ENCODE peak calls at places on chromosomes 2 and 18, in ten cellular contexts. One of them, this sample, is unnamed.
A peak's percentile ranks its signal among the peaks of the same experiment; 100 is the strongest.

GRCh38 chr2:161414385-161415040 is 1.6 kb upstream of the TBR1 start:
- DNase-seq in GM13976: peak; percentile 48
- DNase-seq in activated B cell treated with CpG ODN at 0.5 μM for 24 hours: no peak
- DNase-seq in B cell: no peak
- DNase-seq in brain microvascular endothelial cell: no peak
- DNase-seq in IMR-90: peak; percentile 11
- DNase-seq in hepatocyte: peak; percentile 32
- DNase-seq in omental fat pad: no peak
- DNase-seq in tibial nerve: no peak
- DNase-seq in OCI-LY7: no peak
- DNase-seq in this sample: peak; percentile 66

GRCh38 chr2:118061135-118061955 is 26.9 kb upstream of the INSIG2 start:
- DNase-seq in GM13976: peak; percentile 11
- DNase-seq in activated B cell treated with CpG ODN at 0.5 μM for 24 hours: no peak
- DNase-seq in B cell: peak; percentile 45
- DNase-seq in brain microvascular endothelial cell: peak; percentile 9
- DNase-seq in IMR-90: peak; percentile 12
- DNase-seq in hepatocyte: no peak
- DNase-seq in omental fat pad: no peak
- DNase-seq in tibial nerve: peak; percentile 43
- DNase-seq in OCI-LY7: peak; percentile 78
- DNase-seq in this sample: peak; percentile 60

GRCh38 chr18:75066223-75066622 is 142.7 kb downstream of the PTGR3 start:
- DNase-seq in GM13976: no peak
- DNase-seq in activated B cell treated with CpG ODN at 0.5 μM for 24 hours: no peak
- DNase-seq in B cell: no peak
- DNase-seq in brain microvascular endothelial cell: no peak
- DNase-seq in IMR-90: no peak
- DNase-seq in hepatocyte: no peak
- DNase-seq in omental fat pad: no peak
- DNase-seq in tibial nerve: no peak
- DNase-seq in OCI-LY7: no peak
- DNase-seq in this sample: no peak

GRCh38 chr2:164757934-164758695 is 83.5 kb downstream of the COBLL1 start:
- DNase-seq in GM13976: no peak
- DNase-seq in activated B cell treated with CpG ODN at 0.5 μM for 24 hours: no peak
- DNase-seq in B cell: no peak
- DNase-seq in brain microvascular endothelial cell: peak; percentile 57
- DNase-seq in IMR-90: peak; percentile 41
- DNase-seq in hepatocyte: no peak
- DNase-seq in omental fat pad: no peak
- DNase-seq in tibial nerve: no peak
- DNase-seq in OCI-LY7: peak; percentile 33
- DNase-seq in this sample: peak; percentile 74

GRCh38 chr2:21438949-21439348 is 315.2 kb downstream of the TDRD15 start:
- DNase-seq in GM13976: no peak
- DNase-seq in activated B cell treated with CpG ODN at 0.5 μM for 24 hours: no peak
- DNase-seq in B cell: no peak
- DNase-seq in brain microvascular endothelial cell: peak; percentile 64
- DNase-seq in IMR-90: peak; percentile 92
- DNase-seq in hepatocyte: peak; percentile 16
- DNase-seq in omental fat pad: no peak
- DNase-seq in tibial nerve: no peak
- DNase-seq in OCI-LY7: no peak
- DNase-seq in this sample: no peak

GRCh38 chr18:38751897-38752296 is 1186.3 kb upstream of the CELF4 start:
- DNase-seq in GM13976: no peak
- DNase-seq in activated B cell treated with CpG ODN at 0.5 μM for 24 hours: no peak
- DNase-seq in B cell: no peak
- DNase-seq in brain microvascular endothelial cell: no peak
- DNase-seq in IMR-90: no peak
- DNase-seq in hepatocyte: peak; percentile 32
- DNase-seq in omental fat pad: no peak
- DNase-seq in tibial nerve: no peak
- DNase-seq in OCI-LY7: no peak
- DNase-seq in this sample: no peak

GRCh38 chr2:203751886-203752285 is 45.4 kb downstream of the CD28 start:
- DNase-seq in GM13976: no peak
- DNase-seq in activated B cell treated with CpG ODN at 0.5 μM for 24 hours: no peak
- DNase-seq in B cell: no peak
- DNase-seq in brain microvascular endothelial cell: no peak
- DNase-seq in IMR-90: peak; percentile 24
- DNase-seq in hepatocyte: no peak
- DNase-seq in omental fat pad: no peak
- DNase-seq in tibial nerve: no peak
- DNase-seq in OCI-LY7: no peak
- DNase-seq in this sample: no peak

GRCh38 chr18:13800505-13801259 is 23.3 kb upstream of the MC5R start:
- DNase-seq in GM13976: peak; percentile 71
- DNase-seq in activated B cell treated with CpG ODN at 0.5 μM for 24 hours: no peak
- DNase-seq in B cell: no peak
- DNase-seq in brain microvascular endothelial cell: peak; percentile 6
- DNase-seq in IMR-90: peak; percentile 18
- DNase-seq in hepatocyte: peak; percentile 87
- DNase-seq in omental fat pad: no peak
- DNase-seq in tibial nerve: no peak
- DNase-seq in OCI-LY7: no peak
- DNase-seq in this sample: peak; percentile 8

GRCh38 chr2:241811952-241812729 is 3.1 kb downstream of the NEU4 start:
- DNase-seq in GM13976: peak; percentile 29
- DNase-seq in activated B cell treated with CpG ODN at 0.5 μM for 24 hours: no peak
- DNase-seq in B cell: no peak
- DNase-seq in brain microvascular endothelial cell: no peak
- DNase-seq in IMR-90: no peak
- DNase-seq in hepatocyte: no peak
- DNase-seq in omental fat pad: no peak
- DNase-seq in tibial nerve: no peak
- DNase-seq in OCI-LY7: no peak
- DNase-seq in this sample: no peak

GRCh38 chr2:127106457-127106997 is 427 bp downstream of the BIN1 start:
- DNase-seq in GM13976: peak; percentile 53
- DNase-seq in activated B cell treated with CpG ODN at 0.5 μM for 24 hours: no peak
- DNase-seq in B cell: no peak
- DNase-seq in brain microvascular endothelial cell: no peak
- DNase-seq in IMR-90: peak; percentile 10
- DNase-seq in hepatocyte: peak; percentile 51
- DNase-seq in omental fat pad: peak; percentile 22
- DNase-seq in tibial nerve: no peak
- DNase-seq in OCI-LY7: no peak
- DNase-seq in this sample: no peak

GRCh38 chr2:234422895-234423505 is 73.9 kb downstream of the ARL4C start:
- DNase-seq in GM13976: no peak
- DNase-seq in activated B cell treated with CpG ODN at 0.5 μM for 24 hours: no peak
- DNase-seq in B cell: no peak
- DNase-seq in brain microvascular endothelial cell: peak; percentile 45
- DNase-seq in IMR-90: no peak
- DNase-seq in hepatocyte: no peak
- DNase-seq in omental fat pad: no peak
- DNase-seq in tibial nerve: no peak
- DNase-seq in OCI-LY7: peak; percentile 67
- DNase-seq in this sample: no peak

GRCh38 chr2:24421668-24422067 is 61.3 kb upstream of the ITSN2 start:
- DNase-seq in GM13976: peak; percentile 55
- DNase-seq in activated B cell treated with CpG ODN at 0.5 μM for 24 hours: peak; percentile 26
- DNase-seq in B cell: peak; percentile 56
- DNase-seq in brain microvascular endothelial cell: peak; percentile 62
- DNase-seq in IMR-90: peak; percentile 24
- DNase-seq in hepatocyte: peak; percentile 73
- DNase-seq in omental fat pad: peak; percentile 73
- DNase-seq in tibial nerve: peak; percentile 93
- DNase-seq in OCI-LY7: peak; percentile 53
- DNase-seq in this sample: no peak

GRCh38 chr2:27320958-27321543 is 1.8 kb downstream of the MPV17 start:
- DNase-seq in GM13976: no peak
- DNase-seq in activated B cell treated with CpG ODN at 0.5 μM for 24 hours: no peak
- DNase-seq in B cell: no peak
- DNase-seq in brain microvascular endothelial cell: peak; percentile 98
- DNase-seq in IMR-90: peak; percentile 99
- DNase-seq in hepatocyte: peak; percentile 94
- DNase-seq in omental fat pad: peak; percentile 59
- DNase-seq in tibial nerve: peak; percentile 49
- DNase-seq in OCI-LY7: no peak
- DNase-seq in this sample: peak; percentile 99
- TF ChIP-seq CTCF in GM13976: no peak
- TF ChIP-seq CTCF in activated B cell treated with CpG ODN at 0.5 μM for 24 hours: no peak
- TF ChIP-seq CTCF in B cell: no peak
- TF ChIP-seq CTCF in brain microvascular endothelial cell: peak; percentile 78
- TF ChIP-seq CTCF in IMR-90: peak; percentile 81
- TF ChIP-seq CTCF in hepatocyte: peak; percentile 47
- TF ChIP-seq CTCF in omental fat pad: no peak
- TF ChIP-seq CTCF in tibial nerve: no peak
- TF ChIP-seq CTCF in OCI-LY7: no peak
- TF ChIP-seq CTCF in this sample: peak; percentile 68

GRCh38 chr18:64171576-64171975 is 22.7 kb upstream of the LINC00305 start:
- DNase-seq in GM13976: no peak
- DNase-seq in activated B cell treated with CpG ODN at 0.5 μM for 24 hours: no peak
- DNase-seq in B cell: no peak
- DNase-seq in brain microvascular endothelial cell: no peak
- DNase-seq in IMR-90: no peak
- DNase-seq in hepatocyte: no peak
- DNase-seq in omental fat pad: no peak
- DNase-seq in tibial nerve: no peak
- DNase-seq in OCI-LY7: no peak
- DNase-seq in this sample: peak; percentile 3

GRCh38 chr18:64165906-64166305 is 17.0 kb upstream of the LINC00305 start:
- DNase-seq in GM13976: no peak
- DNase-seq in activated B cell treated with CpG ODN at 0.5 μM for 24 hours: no peak
- DNase-seq in B cell: no peak
- DNase-seq in brain microvascular endothelial cell: peak; percentile 83
- DNase-seq in IMR-90: no peak
- DNase-seq in hepatocyte: no peak
- DNase-seq in omental fat pad: no peak
- DNase-seq in tibial nerve: no peak
- DNase-seq in OCI-LY7: no peak
- DNase-seq in this sample: no peak

GRCh38 chr18:64164883-64165282 is 16.0 kb upstream of the LINC00305 start:
- DNase-seq in GM13976: no peak
- DNase-seq in activated B cell treated with CpG ODN at 0.5 μM for 24 hours: no peak
- DNase-seq in B cell: no peak
- DNase-seq in brain microvascular endothelial cell: no peak
- DNase-seq in IMR-90: no peak
- DNase-seq in hepatocyte: no peak
- DNase-seq in omental fat pad: no peak
- DNase-seq in tibial nerve: no peak
- DNase-seq in OCI-LY7: no peak
- DNase-seq in this sample: no peak

GRCh38 chr18:64167408-64167807 is 18.5 kb upstream of the LINC00305 start:
- DNase-seq in GM13976: no peak
- DNase-seq in activated B cell treated with CpG ODN at 0.5 μM for 24 hours: no peak
- DNase-seq in B cell: no peak
- DNase-seq in brain microvascular endothelial cell: no peak
- DNase-seq in IMR-90: no peak
- DNase-seq in hepatocyte: no peak
- DNase-seq in omental fat pad: no peak
- DNase-seq in tibial nerve: no peak
- DNase-seq in OCI-LY7: no peak
- DNase-seq in this sample: no peak
- TF ChIP-seq CTCF in GM13976: no peak
- TF ChIP-seq CTCF in activated B cell treated with CpG ODN at 0.5 μM for 24 hours: no peak
- TF ChIP-seq CTCF in B cell: no peak
- TF ChIP-seq CTCF in brain microvascular endothelial cell: no peak
- TF ChIP-seq CTCF in IMR-90: no peak
- TF ChIP-seq CTCF in hepatocyte: no peak
- TF ChIP-seq CTCF in omental fat pad: no peak
- TF ChIP-seq CTCF in tibial nerve: no peak
- TF ChIP-seq CTCF in OCI-LY7: no peak
- TF ChIP-seq CTCF in this sample: no peak

DNA sequence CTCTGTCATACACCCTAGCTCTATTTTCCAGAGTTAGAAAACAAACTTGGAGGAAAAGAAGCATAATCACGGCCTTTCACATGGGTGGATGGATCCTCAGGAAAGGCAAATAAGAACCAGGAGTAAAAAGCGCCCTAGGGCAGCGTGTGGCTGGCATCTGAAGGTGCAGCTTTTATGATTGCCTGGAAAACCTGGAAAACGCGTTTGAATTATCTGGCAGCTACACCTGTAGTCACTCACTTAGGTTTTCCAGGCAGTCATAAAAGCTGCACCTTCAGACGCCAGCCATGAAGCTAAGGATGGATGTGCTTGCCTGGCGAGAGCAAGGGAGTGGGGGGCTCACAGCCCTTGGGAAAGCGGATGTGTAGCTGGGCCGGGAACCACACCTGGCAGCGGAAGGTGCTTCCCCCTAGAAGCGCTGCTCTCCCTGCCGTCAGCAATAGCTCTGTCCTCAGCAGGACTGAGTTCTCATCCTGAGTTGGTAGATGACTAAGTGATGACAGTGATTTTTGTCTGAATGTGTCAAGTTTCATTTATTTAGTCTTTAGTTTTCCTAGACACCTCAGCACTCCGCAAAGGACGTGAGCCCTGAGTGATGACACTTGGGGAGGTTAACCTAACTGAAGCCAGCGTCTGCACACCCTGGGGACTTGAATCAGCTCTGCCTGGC is 82.0 kb downstream of the DCDC2C start:
- DNase-seq in GM13976: no peak
- DNase-seq in activated B cell treated with CpG ODN at 0.5 μM for 24 hours: no peak
- DNase-seq in B cell: no peak
- DNase-seq in brain microvascular endothelial cell: peak; percentile 36
- DNase-seq in IMR-90: peak; percentile 74
- DNase-seq in hepatocyte: no peak
- DNase-seq in omental fat pad: no peak
- DNase-seq in tibial nerve: no peak
- DNase-seq in OCI-LY7: no peak
- DNase-seq in this sample: no peak
- TF ChIP-seq CTCF in GM13976: no peak
- TF ChIP-seq CTCF in activated B cell treated with CpG ODN at 0.5 μM for 24 hours: no peak
- TF ChIP-seq CTCF in B cell: no peak
- TF ChIP-seq CTCF in brain microvascular endothelial cell: no peak
- TF ChIP-seq CTCF in IMR-90: no peak
- TF ChIP-seq CTCF in hepatocyte: no peak
- TF ChIP-seq CTCF in omental fat pad: no peak
- TF ChIP-seq CTCF in tibial nerve: no peak
- TF ChIP-seq CTCF in OCI-LY7: no peak
- TF ChIP-seq CTCF in this sample: no peak

DNA sequence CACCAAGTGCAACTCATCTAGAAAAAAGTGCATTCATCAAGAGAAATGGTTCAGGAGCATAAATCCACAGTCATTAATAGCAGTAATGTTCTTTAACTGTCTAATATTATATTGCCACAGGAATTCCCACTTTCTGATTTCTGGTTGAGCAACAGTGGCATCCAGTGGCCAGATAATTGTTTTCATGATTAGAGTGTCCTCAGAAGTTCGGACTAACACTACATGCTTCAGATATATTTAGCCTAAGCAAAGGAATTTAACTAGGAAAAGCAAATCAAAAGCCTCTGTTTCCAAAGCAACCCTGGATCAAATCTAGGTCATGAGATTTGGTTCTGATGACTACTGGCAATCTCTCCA is 9.8 kb upstream of the ERBB4 start:
- DNase-seq in GM13976: no peak
- DNase-seq in activated B cell treated with CpG ODN at 0.5 μM for 24 hours: no peak
- DNase-seq in B cell: no peak
- DNase-seq in brain microvascular endothelial cell: peak; percentile 56
- DNase-seq in IMR-90: peak; percentile 28
- DNase-seq in hepatocyte: peak; percentile 45
- DNase-seq in omental fat pad: no peak
- DNase-seq in tibial nerve: peak; percentile 22
- DNase-seq in OCI-LY7: no peak
- DNase-seq in this sample: peak; percentile 57
- TF ChIP-seq CTCF in GM13976: no peak
- TF ChIP-seq CTCF in activated B cell treated with CpG ODN at 0.5 μM for 24 hours: no peak
- TF ChIP-seq CTCF in B cell: no peak
- TF ChIP-seq CTCF in brain microvascular endothelial cell: peak; percentile 51
- TF ChIP-seq CTCF in IMR-90: peak; percentile 57
- TF ChIP-seq CTCF in hepatocyte: peak; percentile 58
- TF ChIP-seq CTCF in omental fat pad: no peak
- TF ChIP-seq CTCF in tibial nerve: peak; percentile 49
- TF ChIP-seq CTCF in OCI-LY7: peak; percentile 34
- TF ChIP-seq CTCF in this sample: peak; percentile 20